ENCODE peak calls at places on chromosomes 16 and 17, in six cellular contexts. I is OCI-LY7, H is nephron progenitor cell, N is A549, V is heart left ventricle, K is H9. Q is an unnamed sample.

GRCh38 chr16:8892101-8892575 is 10.0 kb downstream of the LITAFD start:
- DNase-seq in I (no peak), H (no peak), N (no peak), V (no peak), K (no peak), Q (no peak)

GRCh38 chr17:246851-247421 is 65.5 kb upstream of the DOC2B start:
- DNase-seq in I (no peak), H (no peak), N (no peak), V (no peak), K (no peak), Q (no peak)

GRCh38 chr17:40542562-40543411 is 22.5 kb downstream of the CCR7 start:
- DNase-seq in I (peak), H (no peak), N (peak), V (no peak), K (peak), Q (no peak)

GRCh38 chr17:63785556-63785955 is 11.6 kb downstream of the DDX42 start:
- DNase-seq in I (no peak), H (no peak), N (no peak), V (no peak), K (no peak), Q (no peak)

GRCh38 chr16:75304521-75305363 is 53.3 kb upstream of the BCAR1 start:
- DNase-seq in I (no peak), H (no peak), N (peak), V (peak), K (no peak), Q (no peak)

GRCh38 chr17:9291912-9292562 is 270.7 kb downstream of the NTN1 start:
- DNase-seq in I (peak), H (peak), N (peak), V (peak), K (peak), Q (peak)

GRCh38 chr16:58885528-58886170 is 151.5 kb upstream of the GOT2 start:
- DNase-seq in I (no peak), H (no peak), N (no peak), V (no peak), K (no peak), Q (no peak)

GRCh38 chr16:80682435-80683070 is 121.8 kb downstream of the CDYL2 start:
- DNase-seq in I (no peak), H (no peak), N (no peak), V (no peak), K (no peak), Q (no peak)

GRCh38 chr17:68172461-68172954 is 75.3 kb upstream of the AMZ2 start:
- DNase-seq in I (peak), H (peak), N (peak), V (peak), K (peak), Q (peak)

GRCh38 chr17:48494335-48494734 is 36.5 kb downstream of the HOXB1 start:
- DNase-seq in I (no peak), H (no peak), N (no peak), V (no peak), K (no peak), Q (no peak)

GRCh38 chr16:8552487-8553221 is 37.7 kb downstream of the TMEM114 start:
- DNase-seq in I (no peak), H (no peak), N (no peak), V (no peak), K (peak), Q (no peak)

GRCh38 chr17:7329360-7330098 is 394 bp upstream of the NEURL4 start:
- DNase-seq in I (peak), H (peak), N (peak), V (peak), K (peak), Q (peak)

GRCh38 chr17:16962804-16963203 is 9.1 kb downstream of the TNFRSF13B start:
- DNase-seq in I (no peak), H (no peak), N (peak), V (no peak), K (peak), Q (no peak)
- TF ChIP-seq CTCF in I (peak), H (no peak), N (peak), V (no peak), K (peak), Q (no peak)

DNA sequence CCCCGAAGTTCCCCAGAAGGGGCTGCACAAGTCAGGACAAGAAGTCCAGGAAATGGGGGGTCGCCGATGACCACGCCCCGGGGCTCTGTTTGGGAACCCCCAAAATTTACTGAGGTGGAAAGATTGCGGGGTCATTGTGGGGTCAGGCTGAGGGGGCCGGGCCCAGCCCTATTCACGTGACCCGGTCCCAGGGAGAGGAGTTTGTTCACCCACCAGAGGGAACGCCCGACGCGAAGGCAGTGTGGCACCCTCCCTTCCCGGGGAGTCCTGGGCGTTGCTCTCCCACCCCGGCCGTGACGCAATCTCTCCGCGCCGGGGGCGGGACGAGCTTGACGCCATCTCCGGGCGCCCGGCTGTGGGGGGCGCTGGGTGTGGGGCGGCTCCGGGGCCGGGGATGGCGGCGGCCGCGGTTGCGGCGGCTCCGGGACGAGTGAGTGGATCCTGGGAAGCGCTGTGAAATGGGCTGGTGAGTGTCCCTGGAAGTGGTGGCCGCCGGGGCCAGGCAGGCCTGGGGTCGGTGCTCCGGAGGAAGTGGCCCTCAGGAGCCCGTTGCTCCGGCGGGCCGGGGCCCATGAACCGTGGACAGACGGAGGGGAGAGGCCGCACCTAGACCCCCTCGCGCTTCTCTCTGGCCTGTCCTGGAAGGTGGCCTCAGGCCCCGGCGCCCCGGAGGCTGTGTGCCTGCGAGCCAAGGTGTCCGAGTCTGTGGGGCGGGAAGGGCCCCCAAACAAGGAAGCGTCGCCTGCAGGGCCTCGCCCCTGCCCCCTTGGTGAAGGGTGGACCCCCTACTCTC is at the start of gene ATXN1L:
- DNase-seq in I (peak), H (peak), N (peak), V (peak), K (peak), Q (peak)
- TF ChIP-seq CTCF in I (no peak), H (no peak), N (no peak), V (no peak), K (no peak), Q (no peak)

GRCh38 chr17:65495255-65496060 is 66.0 kb downstream of the AXIN2 start:
- DNase-seq in I (no peak), H (peak), N (no peak), V (no peak), K (peak), Q (no peak)
- TF ChIP-seq CTCF in I (no peak), H (no peak), N (no peak), V (no peak), K (peak), Q (no peak)

GRCh38 chr16:4352843-4353242 is 1.7 kb upstream of the PAM16 start:
- DNase-seq in I (no peak), H (no peak), N (no peak), V (no peak), K (no peak), Q (no peak)

GRCh38 chr16:4351880-4352279 is 759 bp upstream of the PAM16 start:
- DNase-seq in I (no peak), H (no peak), N (no peak), V (no peak), K (no peak), Q (no peak)

GRCh38 chr16:4349332-4349731 is 1.8 kb downstream of the PAM16 start:
- DNase-seq in I (no peak), H (no peak), N (no peak), V (no peak), K (no peak), Q (no peak)

GRCh38 chr16:4350365-4350786 is 745 bp downstream of the PAM16 start:
- DNase-seq in I (no peak), H (no peak), N (no peak), V (no peak), K (no peak), Q (no peak)

DNA sequence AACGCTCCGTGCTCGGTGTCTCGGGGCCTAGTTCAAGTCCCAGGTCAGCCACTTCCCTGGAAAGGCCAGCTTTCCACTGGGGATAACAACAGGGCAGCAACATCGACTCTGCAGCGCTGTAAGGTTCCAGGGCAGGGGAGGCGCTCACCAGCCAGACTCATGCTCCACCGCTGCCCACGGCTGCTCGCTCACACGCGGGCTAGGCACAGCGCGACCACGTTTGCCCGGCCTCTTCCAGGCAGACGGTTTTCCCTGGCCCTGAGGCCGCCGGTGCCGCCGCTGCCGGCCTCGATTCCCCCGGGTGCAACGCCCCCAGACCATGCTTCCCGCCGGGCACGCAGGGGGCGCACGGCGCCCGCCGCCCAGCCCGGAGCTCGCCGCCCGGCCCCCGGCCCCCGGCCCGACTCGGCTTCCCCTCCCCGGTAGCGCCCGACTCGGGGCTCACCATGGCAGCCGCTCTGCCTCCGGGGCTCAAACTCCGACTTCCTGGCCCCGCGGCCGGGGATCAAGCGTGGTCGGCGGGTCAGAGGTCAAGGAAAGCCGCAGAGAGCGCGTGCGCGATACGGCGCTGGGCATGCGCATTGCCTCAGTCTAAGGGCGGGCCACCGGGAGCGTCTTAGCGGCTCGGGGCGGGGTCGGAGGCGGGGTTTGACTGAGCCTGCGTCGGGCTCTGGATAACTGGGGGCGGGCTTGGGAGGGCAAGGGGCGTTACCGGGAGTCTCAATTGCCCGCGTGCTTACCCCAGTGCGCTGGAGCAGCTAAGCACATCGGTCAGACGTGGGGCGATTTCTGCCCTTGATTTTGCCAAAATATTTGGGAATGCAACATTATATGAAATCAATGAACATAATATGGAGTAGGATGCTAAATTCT is at the start of gene PAM16:
- DNase-seq in I (peak), H (peak), N (peak), V (peak), K (peak), Q (peak)
- TF ChIP-seq CTCF in I (peak), H (no peak), N (peak), V (peak), K (no peak), Q (no peak)

GRCh38 chr16:68707341-68708152 is 29.5 kb upstream of the CDH1 start:
- DNase-seq in I (no peak), H (peak), N (peak), V (peak), K (peak), Q (peak)
- TF ChIP-seq CTCF in I (no peak), H (peak), N (no peak), V (no peak), K (peak), Q (no peak)

GRCh38 chr17:33924105-33924504 is 331.0 kb upstream of the CCL2 start:
- DNase-seq in I (no peak), H (no peak), N (no peak), V (no peak), K (no peak), Q (no peak)

GRCh38 chr17:33925650-33926049 is 329.4 kb upstream of the CCL2 start:
- DNase-seq in I (no peak), H (no peak), N (no peak), V (no peak), K (no peak), Q (no peak)

GRCh38 chr17:33922971-33923370 is 332.1 kb upstream of the CCL2 start:
- DNase-seq in I (no peak), H (no peak), N (no peak), V (no peak), K (no peak), Q (no peak)

GRCh38 chr17:33929181-33929724 is 325.8 kb upstream of the CCL2 start:
- DNase-seq in I (no peak), H (no peak), N (no peak), V (no peak), K (peak), Q (peak)

DNA sequence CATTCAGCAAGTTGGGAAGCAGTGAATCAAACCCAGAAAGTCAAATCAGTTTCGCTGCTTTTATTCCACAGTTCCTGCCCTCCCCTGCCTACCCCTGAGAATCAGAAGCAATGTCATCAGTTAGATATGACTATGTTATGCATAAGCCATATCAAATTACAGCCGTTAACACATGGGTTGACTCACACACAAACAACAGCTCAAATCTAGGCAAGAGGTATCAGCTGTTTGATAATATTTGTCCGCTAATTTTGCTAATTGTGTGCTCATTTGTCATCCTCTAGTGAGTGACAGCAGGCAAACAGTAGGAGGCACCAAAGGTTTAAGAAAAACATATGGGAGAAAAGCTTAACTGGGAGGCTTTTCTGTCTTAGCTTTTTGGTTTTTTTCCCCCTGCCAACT is 327.4 kb upstream of the CCL2 start:
- DNase-seq in I (no peak), H (no peak), N (peak), V (no peak), K (no peak), Q (no peak)
- TF ChIP-seq CTCF in I (peak), H (no peak), N (no peak), V (peak), K (peak), Q (peak)

GRCh38 chr16:85371948-85372347 is 241.2 kb upstream of the GSE1 start:
- DNase-seq in I (no peak), H (no peak), N (no peak), V (no peak), K (no peak), Q (no peak)

GRCh38 chr16:85370881-85371651 is 242.1 kb upstream of the GSE1 start:
- DNase-seq in I (no peak), H (peak), N (no peak), V (no peak), K (no peak), Q (no peak)

GRCh38 chr16:85369060-85369459 is 244.1 kb upstream of the GSE1 start:
- DNase-seq in I (no peak), H (no peak), N (no peak), V (no peak), K (no peak), Q (no peak)

GRCh38 chr16:85370543-85370880 is 242.6 kb upstream of the GSE1 start:
- DNase-seq in I (no peak), H (no peak), N (no peak), V (no peak), K (no peak), Q (no peak)

GRCh38 chr16:85369741-85370528 is 243.2 kb upstream of the GSE1 start:
- DNase-seq in I (peak), H (peak), N (peak), V (no peak), K (peak), Q (peak)
- TF ChIP-seq CTCF in I (peak), H (peak), N (peak), V (peak), K (peak), Q (peak)